ENCODE peak calls at places on chromosomes 13 and 19, in ten cellular contexts. B, F, E, R, M, J, T, S, V and O are unnamed samples.
A peak's percentile ranks its signal among the peaks of the same experiment; 100 is the strongest.

GRCh38 chr13:65336916-65337315 is 1893.2 kb downstream of the PCDH9 start:
- DNase-seq in B (no peak), F (no peak), E (no peak), R (no peak), M (no peak), J (no peak), T (no peak), S (no peak), V (no peak), O (no peak)

GRCh38 chr13:24008679-24009078 is 111.4 kb upstream of the C1QTNF9B start:
- DNase-seq in B (peak; percentile 9), F (no peak), E (no peak), R (no peak), M (no peak), J (no peak), T (no peak), S (no peak), V (peak; percentile 38), O (no peak)

GRCh38 chr19:16342002-16342715 is 17.5 kb downstream of the KLF2 start:
- DNase-seq in B (no peak), F (no peak), E (no peak), R (peak; percentile 77), M (peak; percentile 65), J (no peak), T (peak; percentile 57), S (peak; percentile 30), V (peak; percentile 76), O (no peak)

GRCh38 chr19:18477974-18478373 is 40.0 kb upstream of the ISYNA1 start:
- DNase-seq in B (no peak), F (no peak), E (no peak), R (no peak), M (no peak), J (peak; percentile 85), T (no peak), S (no peak), V (no peak), O (no peak)

GRCh38 chr13:32381539-32381938 is 46.4 kb downstream of the N4BP2L1 start:
- DNase-seq in B (peak; percentile 7), F (no peak), E (peak; percentile 12), R (no peak), M (peak; percentile 29), J (no peak), T (no peak), S (no peak), V (peak; percentile 20), O (peak; percentile 23)

GRCh38 chr19:18975011-18975410 is 34.0 kb upstream of the HOMER3 start:
- DNase-seq in B (peak; percentile 89), F (no peak), E (no peak), R (no peak), M (no peak), J (no peak), T (no peak), S (no peak), V (no peak), O (no peak)

GRCh38 chr13:66914155-66914554 is 316.0 kb downstream of the PCDH9 start:
- DNase-seq in B (peak; percentile 19), F (no peak), E (no peak), R (no peak), M (peak; percentile 0), J (no peak), T (no peak), S (no peak), V (no peak), O (no peak)

GRCh38 chr13:110317093-110317492 is 10.0 kb downstream of the COL4A2 start:
- DNase-seq in B (no peak), F (no peak), E (no peak), R (no peak), M (no peak), J (no peak), T (no peak), S (no peak), V (no peak), O (no peak)

GRCh38 chr19:6236310-6237291 is 43.2 kb downstream of the MLLT1 start:
- DNase-seq in B (no peak), F (no peak), E (no peak), R (no peak), M (no peak), J (no peak), T (no peak), S (no peak), V (no peak), O (no peak)

GRCh38 chr13:28583661-28584091 is 75.3 kb upstream of the POMP start:
- DNase-seq in B (no peak), F (no peak), E (no peak), R (no peak), M (no peak), J (peak; percentile 13), T (no peak), S (no peak), V (peak; percentile 53), O (no peak)

GRCh38 chr13:98822238-98822606 is 69.8 kb upstream of the SLC15A1 start:
- DNase-seq in B (no peak), F (no peak), E (peak; percentile 16), R (no peak), M (no peak), J (no peak), T (no peak), S (no peak), V (peak; percentile 36), O (no peak)

GRCh38 chr13:26998265-26998664 is 173.3 kb downstream of the USP12 start:
- DNase-seq in B (no peak), F (no peak), E (no peak), R (no peak), M (no peak), J (no peak), T (no peak), S (no peak), V (no peak), O (no peak)

GRCh38 chr19:18749362-18750231 is 41.5 kb downstream of the COMP start:
- DNase-seq in B (no peak), F (no peak), E (no peak), R (no peak), M (no peak), J (no peak), T (no peak), S (no peak), V (no peak), O (no peak)

GRCh38 chr19:28878862-28879566 is 333.9 kb downstream of the UQCRFS1 start:
- DNase-seq in B (peak; percentile 76), F (peak; percentile 88), E (peak; percentile 77), R (peak; percentile 75), M (peak; percentile 29), J (peak; percentile 42), T (peak; percentile 50), S (peak; percentile 9), V (peak; percentile 81), O (peak; percentile 70)

GRCh38 chr13:74289861-74290260 is 155.7 kb upstream of the KLF12 start:
- DNase-seq in B (no peak), F (no peak), E (no peak), R (no peak), M (no peak), J (no peak), T (no peak), S (no peak), V (no peak), O (no peak)

GRCh38 chr19:8721334-8721733 is at the start of gene OR2Z1:
- DNase-seq in B (no peak), F (no peak), E (no peak), R (peak; percentile 24), M (no peak), J (no peak), T (no peak), S (no peak), V (no peak), O (no peak)

GRCh38 chr13:59337070-59337469 is 826.7 kb downstream of the DIAPH3 start:
- DNase-seq in B (no peak), F (no peak), E (no peak), R (no peak), M (no peak), J (no peak), T (no peak), S (no peak), V (no peak), O (no peak)

GRCh38 chr19:42252365-42253244 is 2.3 kb downstream of the ERF start:
- DNase-seq in B (peak; percentile 76), F (no peak), E (peak; percentile 37), R (no peak), M (peak; percentile 9), J (no peak), T (no peak), S (no peak), V (peak; percentile 48), O (peak; percentile 75)

GRCh38 chr13:97295279-97296182 is 73.4 kb downstream of the MBNL2 start:
- DNase-seq in B (peak; percentile 93), F (no peak), E (peak; percentile 84), R (no peak), M (no peak), J (no peak), T (no peak), S (no peak), V (peak; percentile 24), O (peak; percentile 46)

GRCh38 chr13:34107814-34108213 is 289.9 kb downstream of the RFC3 start:
- DNase-seq in B (peak; percentile 1), F (no peak), E (no peak), R (no peak), M (no peak), J (no peak), T (no peak), S (no peak), V (peak; percentile 14), O (no peak)

GRCh38 chr13:68056816-68057710 is 826.9 kb upstream of the PCDH9 start:
- DNase-seq in B (peak; percentile 81), F (no peak), E (no peak), R (no peak), M (no peak), J (no peak), T (no peak), S (no peak), V (no peak), O (no peak)

GRCh38 chr19:41415154-41415571 is 12.0 kb downstream of the B3GNT8 start:
- DNase-seq in B (no peak), F (no peak), E (no peak), R (no peak), M (no peak), J (peak; percentile 13), T (no peak), S (no peak), V (no peak), O (no peak)

GRCh38 chr19:35206379-35206778 is 22.2 kb downstream of the FAM187B start:
- DNase-seq in B (no peak), F (no peak), E (no peak), R (no peak), M (peak; percentile 73), J (no peak), T (no peak), S (no peak), V (no peak), O (no peak)

GRCh38 chr19:55579766-55580621 is 654 bp downstream of the ZNF579 start:
- DNase-seq in B (peak; percentile 27), F (no peak), E (no peak), R (no peak), M (peak; percentile 26), J (no peak), T (no peak), S (no peak), V (peak; percentile 59), O (peak; percentile 53)

GRCh38 chr19:5150902-5151741 is 182.2 kb downstream of the KDM4B start:
- DNase-seq in B (no peak), F (no peak), E (no peak), R (no peak), M (no peak), J (no peak), T (no peak), S (no peak), V (no peak), O (no peak)

GRCh38 chr19:13339869-13340268 is 166.4 kb downstream of the CACNA1A start:
- DNase-seq in B (no peak), F (no peak), E (no peak), R (no peak), M (no peak), J (no peak), T (no peak), S (no peak), V (no peak), O (no peak)

GRCh38 chr13:62678039-62678438 is 1262.4 kb upstream of the PCDH20 start:
- DNase-seq in B (peak; percentile 51), F (no peak), E (no peak), R (no peak), M (no peak), J (no peak), T (no peak), S (no peak), V (no peak), O (no peak)

GRCh38 chr19:7507884-7508283 is 8.0 kb upstream of the ZNF358 start:
- DNase-seq in B (peak; percentile 96), F (peak; percentile 63), E (peak; percentile 89), R (no peak), M (no peak), J (no peak), T (no peak), S (no peak), V (peak; percentile 89), O (peak; percentile 92)